ENCODE peak calls at places on chromosome 2, in six cellular contexts. T, Q, U, I, R and J are unnamed samples.

GRCh38 chr2:128444816-128445532 is 126.3 kb upstream of the HS6ST1 start:
- DNase-seq in T (no peak), Q (peak; percentile 28), U (no peak), I (no peak), R (no peak), J (no peak)

GRCh38 chr2:127197475-127198385 is 22.4 kb downstream of the CYP27C1 start:
- DNase-seq in T (peak; percentile 54), Q (peak; percentile 81), U (peak; percentile 21), I (peak; percentile 77), R (no peak), J (peak; percentile 35)

GRCh38 chr2:118244686-118245085 is 156.4 kb downstream of the INSIG2 start:
- DNase-seq in T (no peak), Q (no peak), U (no peak), I (no peak), R (no peak), J (no peak)

GRCh38 chr2:103353754-103354153 is 591.9 kb downstream of the TMEM182 start:
- DNase-seq in T (no peak), Q (no peak), U (no peak), I (no peak), R (no peak), J (no peak)

GRCh38 chr2:41880561-41881243 is 167.1 kb upstream of the PKDCC start:
- DNase-seq in T (no peak), Q (no peak), U (no peak), I (no peak), R (no peak), J (no peak)

GRCh38 chr2:232957607-232958211 is 55.3 kb downstream of the NGEF start:
- DNase-seq in T (no peak), Q (no peak), U (no peak), I (no peak), R (no peak), J (peak; percentile 56)

GRCh38 chr2:152157253-152157652 is 18.3 kb downstream of the STAM2 start:
- DNase-seq in T (no peak), Q (no peak), U (no peak), I (no peak), R (no peak), J (no peak)

GRCh38 chr2:38433607-38433975 is 56.5 kb upstream of the ATL2 start:
- DNase-seq in T (no peak), Q (no peak), U (no peak), I (no peak), R (no peak), J (no peak)

GRCh38 chr2:134133622-134134312 is 120.1 kb upstream of the MGAT5 start:
- DNase-seq in T (peak; percentile 49), Q (no peak), U (no peak), I (no peak), R (no peak), J (no peak)

GRCh38 chr2:8534386-8534728 is 147.5 kb upstream of the ID2 start:
- DNase-seq in T (no peak), Q (peak; percentile 42), U (no peak), I (no peak), R (no peak), J (no peak)

GRCh38 chr2:74935883-74936483 is 22.5 kb upstream of the POLE4 start:
- DNase-seq in T (no peak), Q (no peak), U (no peak), I (no peak), R (no peak), J (no peak)

GRCh38 chr2:122929347-122929746 is 1095.7 kb upstream of the CNTNAP5 start:
- DNase-seq in T (no peak), Q (no peak), U (no peak), I (no peak), R (no peak), J (no peak)